ENCODE peak calls at places on chromosomes 13 and 19, in four cellular contexts. Q, T, X and E are unnamed samples.

GRCh38 chr19:2846180-2846935 is 5.1 kb downstream of the ZNF555 start:
- DNase-seq in X (no peak), T (no peak), Q (no peak), E (no peak)

GRCh38 chr13:113491418-113491883 is 940 bp upstream of the DCUN1D2 start:
- DNase-seq in T (peak; percentile 37), Q (no peak), X (no peak), E (no peak)

GRCh38 chr19:58325623-58326022 is 1.2 kb upstream of the ZSCAN22 start:
- DNase-seq in X (no peak), Q (no peak), T (no peak), E (no peak)

GRCh38 chr13:27309967-27310598 is 39.5 kb downstream of the RASL11A start:
- DNase-seq in T (no peak), Q (no peak), X (peak; percentile 2), E (no peak)

GRCh38 chr13:50529154-50529882 is 314.2 kb downstream of the DLEU7 start:
- DNase-seq in X (no peak), Q (no peak), T (peak; percentile 88), E (peak; percentile 4)

GRCh38 chr13:66117573-66117972 is 1112.6 kb downstream of the PCDH9 start:
- DNase-seq in T (no peak), X (no peak), Q (no peak), E (no peak)

GRCh38 chr19:38545596-38545995 is 72.2 kb downstream of the MAP4K1 start:
- DNase-seq in T (no peak), X (no peak), Q (no peak), E (no peak)

GRCh38 chr13:62250501-62251175 is 835.0 kb upstream of the PCDH20 start:
- DNase-seq in Q (no peak), X (peak; percentile 26), T (no peak), E (no peak)

GRCh38 chr13:40271511-40271910 is 394.9 kb downstream of the FOXO1 start:
- DNase-seq in X (no peak), T (peak; percentile 7), Q (no peak), E (no peak)

GRCh38 chr13:98333481-98333880 is 156.4 kb upstream of the RNF113B start:
- DNase-seq in T (no peak), Q (no peak), X (no peak), E (no peak)

GRCh38 chr19:2353159-2353894 is 6.7 kb upstream of the TMPRSS9 start:
- DNase-seq in T (no peak), X (no peak), Q (no peak), E (no peak)

GRCh38 chr13:114022309-114022669 is 48.4 kb upstream of the C13orf46 start:
- DNase-seq in Q (no peak), X (no peak), T (no peak), E (no peak)

GRCh38 chr19:39428309-39429112 is 7.2 kb downstream of the RPS16 start:
- DNase-seq in Q (no peak), T (no peak), X (no peak), E (no peak)

GRCh38 chr13:52665325-52665724 is 12.7 kb downstream of the SUGT1 start:
- DNase-seq in Q (no peak), X (no peak), T (no peak), E (no peak)

GRCh38 chr13:36789061-36789460 is 30.0 kb upstream of the RFXAP start:
- DNase-seq in X (no peak), Q (no peak), T (no peak), E (no peak)

GRCh38 chr19:50632151-50632835 is 7.4 kb downstream of the SYT3 start:
- DNase-seq in T (no peak), X (no peak), Q (no peak), E (no peak)

GRCh38 chr13:42151781-42152180 is 103.3 kb downstream of the DGKH start:
- DNase-seq in X (no peak), Q (no peak), T (no peak), E (no peak)

GRCh38 chr19:49316284-49316683 is 8.7 kb downstream of the SLC6A16 start:
- DNase-seq in X (no peak), T (no peak), Q (no peak), E (no peak)

GRCh38 chr13:80382576-80382975 is 41.6 kb upstream of the SPRY2 start:
- DNase-seq in Q (no peak), T (no peak), X (no peak), E (no peak)

GRCh38 chr19:46959962-46960556 is 59.6 kb upstream of the NPAS1 start:
- DNase-seq in T (no peak), X (no peak), Q (no peak), E (no peak)

GRCh38 chr19:51107406-51108065 is 673 bp downstream of the CTU1 start:
- DNase-seq in X (no peak), T (no peak), Q (no peak), E (no peak)

GRCh38 chr19:17764348-17764747 is 13.1 kb downstream of the FCHO1 start:
- DNase-seq in X (no peak), T (no peak), Q (no peak), E (no peak)

GRCh38 chr19:8421484-8422461 is 8.7 kb downstream of the MARCHF2 start:
- DNase-seq in X (no peak), T (no peak), Q (no peak), E (no peak)